ENCODE peak calls at places on chromosomes 6 and 20, in nine cellular contexts. One of them, this sample, is unnamed.

GRCh38 chr6:150694889-150695288 is 95.2 kb downstream of the PLEKHG1 start:
- DNase-seq in AG10803: no peak
- DNase-seq in IMR-90: no peak
- DNase-seq in endothelial cell of umbilical vein: peak; percentile 56
- DNase-seq in GM06990: no peak
- DNase-seq in NT2/D1: no peak
- DNase-seq in tibial artery: no peak
- DNase-seq in tibial nerve: no peak
- DNase-seq in aorta: no peak
- DNase-seq in this sample: no peak

GRCh38 chr6:54801669-54802068 is 44.9 kb upstream of the FAM83B start:
- DNase-seq in tibial artery: no peak
- DNase-seq in endothelial cell of umbilical vein: peak; percentile 30
- DNase-seq in AG10803: peak; percentile 77
- DNase-seq in GM06990: no peak
- DNase-seq in aorta: no peak
- DNase-seq in tibial nerve: no peak
- DNase-seq in IMR-90: peak; percentile 93
- DNase-seq in NT2/D1: no peak
- DNase-seq in this sample: peak; percentile 90

GRCh38 chr6:7734707-7735383 is 8.9 kb downstream of the BMP6 start:
- DNase-seq in endothelial cell of umbilical vein: peak; percentile 73
- DNase-seq in IMR-90: no peak
- DNase-seq in tibial nerve: no peak
- DNase-seq in NT2/D1: no peak
- DNase-seq in GM06990: no peak
- DNase-seq in tibial artery: no peak
- DNase-seq in AG10803: no peak
- DNase-seq in aorta: no peak
- DNase-seq in this sample: no peak

GRCh38 chr20:38649275-38649891 is 47.8 kb downstream of the ARHGAP40 start:
- DNase-seq in tibial artery: no peak
- DNase-seq in endothelial cell of umbilical vein: peak; percentile 39
- DNase-seq in tibial nerve: no peak
- DNase-seq in AG10803: no peak
- DNase-seq in aorta: no peak
- DNase-seq in IMR-90: no peak
- DNase-seq in NT2/D1: peak; percentile 43
- DNase-seq in GM06990: no peak
- DNase-seq in this sample: peak; percentile 37

GRCh38 chr20:60816901-60817300 is 435.2 kb upstream of the CDH4 start:
- DNase-seq in GM06990: no peak
- DNase-seq in aorta: no peak
- DNase-seq in tibial artery: no peak
- DNase-seq in IMR-90: no peak
- DNase-seq in AG10803: no peak
- DNase-seq in NT2/D1: no peak
- DNase-seq in tibial nerve: no peak
- DNase-seq in endothelial cell of umbilical vein: no peak
- DNase-seq in this sample: no peak

GRCh38 chr6:32190946-32191677 is 1.1 kb upstream of the PBX2 start:
- DNase-seq in tibial artery: no peak
- DNase-seq in AG10803: no peak
- DNase-seq in GM06990: no peak
- DNase-seq in tibial nerve: no peak
- DNase-seq in IMR-90: no peak
- DNase-seq in endothelial cell of umbilical vein: no peak
- DNase-seq in aorta: no peak
- DNase-seq in NT2/D1: no peak
- DNase-seq in this sample: no peak

GRCh38 chr6:693737-694038 is 749 bp upstream of the EXOC2 start:
- DNase-seq in endothelial cell of umbilical vein: no peak
- DNase-seq in GM06990: no peak
- DNase-seq in IMR-90: no peak
- DNase-seq in aorta: no peak
- DNase-seq in NT2/D1: no peak
- DNase-seq in AG10803: no peak
- DNase-seq in tibial artery: no peak
- DNase-seq in tibial nerve: no peak
- DNase-seq in this sample: no peak

GRCh38 chr20:7248392-7248992 is 481.0 kb downstream of the BMP2 start:
- DNase-seq in NT2/D1: no peak
- DNase-seq in endothelial cell of umbilical vein: no peak
- DNase-seq in aorta: no peak
- DNase-seq in AG10803: no peak
- DNase-seq in IMR-90: no peak
- DNase-seq in tibial artery: no peak
- DNase-seq in tibial nerve: no peak
- DNase-seq in GM06990: no peak
- DNase-seq in this sample: no peak

GRCh38 chr20:46808565-46808964 is 86.1 kb upstream of the EYA2 start:
- DNase-seq in GM06990: no peak
- DNase-seq in tibial nerve: no peak
- DNase-seq in NT2/D1: no peak
- DNase-seq in IMR-90: no peak
- DNase-seq in AG10803: no peak
- DNase-seq in aorta: no peak
- DNase-seq in tibial artery: no peak
- DNase-seq in endothelial cell of umbilical vein: no peak
- DNase-seq in this sample: no peak

GRCh38 chr20:36298795-36299339 is 7.3 kb upstream of the DLGAP4 start:
- DNase-seq in endothelial cell of umbilical vein: no peak
- DNase-seq in NT2/D1: no peak
- DNase-seq in GM06990: no peak
- DNase-seq in IMR-90: no peak
- DNase-seq in AG10803: no peak
- DNase-seq in tibial nerve: no peak
- DNase-seq in aorta: no peak
- DNase-seq in tibial artery: no peak
- DNase-seq in this sample: no peak

DNA sequence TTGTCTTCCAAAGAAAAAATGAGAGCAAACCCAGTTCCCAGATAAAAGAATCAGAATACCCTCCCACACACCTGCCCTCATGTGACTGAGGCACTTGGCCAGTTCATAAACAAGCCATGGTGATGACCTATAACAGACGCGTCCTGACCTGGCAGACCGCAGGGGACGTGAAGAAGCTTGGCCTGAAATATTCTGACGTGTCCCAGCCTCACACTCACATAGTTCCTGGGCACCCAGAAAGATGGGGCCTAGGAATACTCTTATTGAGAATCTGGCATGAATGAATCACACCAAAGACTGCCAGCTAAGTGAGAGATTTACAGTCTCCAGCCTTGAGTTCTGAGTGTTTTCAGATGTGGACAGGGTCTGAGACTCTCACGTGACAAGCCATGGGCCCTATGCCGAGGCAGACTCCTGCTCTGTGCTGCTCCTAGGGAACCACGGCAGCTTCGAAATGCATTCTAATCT is 17.2 kb upstream of the MAP3K4 start:
- DNase-seq in AG10803: peak; percentile 100
- DNase-seq in endothelial cell of umbilical vein: no peak
- DNase-seq in tibial nerve: peak; percentile 60
- DNase-seq in NT2/D1: no peak
- DNase-seq in IMR-90: peak; percentile 97
- DNase-seq in GM06990: no peak
- DNase-seq in aorta: peak; percentile 86
- DNase-seq in tibial artery: no peak
- DNase-seq in this sample: peak; percentile 91
- H3K4me3 ChIP-seq in AG10803: no peak overlapping the region
- H3K4me3 ChIP-seq in endothelial cell of umbilical vein: no peak overlapping the region
- H3K4me3 ChIP-seq in tibial nerve: no peak overlapping the region
- H3K4me3 ChIP-seq in NT2/D1: no peak overlapping the region
- H3K4me3 ChIP-seq in IMR-90: no peak overlapping the region
- H3K4me3 ChIP-seq in GM06990: no peak overlapping the region
- H3K4me3 ChIP-seq in aorta: no peak overlapping the region
- H3K4me3 ChIP-seq in tibial artery: no peak overlapping the region
- H3K4me3 ChIP-seq in this sample: no peak overlapping the region

DNA sequence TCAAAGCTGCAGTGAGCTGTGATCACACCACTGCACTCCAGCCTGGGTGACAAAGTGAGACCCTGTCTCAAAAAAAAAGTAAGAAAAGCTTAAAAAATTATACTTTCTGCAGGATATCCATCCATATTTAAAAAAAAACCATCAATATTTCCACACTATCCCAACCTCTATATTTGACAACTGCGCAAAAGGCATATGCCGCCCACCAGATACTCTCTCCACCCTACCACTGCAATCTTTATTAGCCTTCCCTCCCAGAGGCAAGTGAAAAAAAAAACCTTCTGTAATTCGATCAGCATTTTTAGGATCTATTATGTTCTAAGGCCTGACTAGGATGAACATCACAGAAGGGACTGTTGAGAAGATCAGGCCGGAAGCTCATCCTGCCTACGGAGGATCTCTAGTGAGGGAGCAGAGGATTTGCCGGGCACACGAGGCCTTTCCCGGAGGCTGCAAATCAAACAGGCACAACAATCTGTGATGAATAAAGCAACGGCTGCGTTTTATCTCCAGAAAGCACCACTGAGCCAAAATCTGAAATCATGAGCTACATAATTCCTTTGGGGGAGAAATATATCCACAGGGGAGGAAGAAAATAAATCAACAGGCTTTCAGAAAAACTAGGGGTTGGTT is 65.9 kb downstream of the GFOD1 start:
- DNase-seq in NT2/D1: no peak
- DNase-seq in endothelial cell of umbilical vein: no peak
- DNase-seq in IMR-90: no peak
- DNase-seq in AG10803: no peak
- DNase-seq in aorta: no peak
- DNase-seq in GM06990: no peak
- DNase-seq in tibial artery: no peak
- DNase-seq in tibial nerve: no peak
- DNase-seq in this sample: no peak
- H3K4me3 ChIP-seq in NT2/D1: no peak overlapping the region
- H3K4me3 ChIP-seq in endothelial cell of umbilical vein: no peak overlapping the region
- H3K4me3 ChIP-seq in IMR-90: no peak overlapping the region
- H3K4me3 ChIP-seq in AG10803: no peak overlapping the region
- H3K4me3 ChIP-seq in aorta: no peak overlapping the region
- H3K4me3 ChIP-seq in GM06990: no peak overlapping the region
- H3K4me3 ChIP-seq in tibial artery: no peak overlapping the region
- H3K4me3 ChIP-seq in tibial nerve: no peak overlapping the region
- H3K4me3 ChIP-seq in this sample: no peak overlapping the region

GRCh38 chr6:30883743-30884520 is at the start of gene DDR1:
- DNase-seq in IMR-90: peak; percentile 54
- DNase-seq in tibial artery: peak; percentile 60
- DNase-seq in aorta: peak; percentile 90
- DNase-seq in GM06990: peak; percentile 60
- DNase-seq in NT2/D1: no peak
- DNase-seq in AG10803: peak; percentile 57
- DNase-seq in endothelial cell of umbilical vein: no peak
- DNase-seq in tibial nerve: peak; percentile 28
- DNase-seq in this sample: peak; percentile 88

GRCh38 chr6:30885999-30886896 is 1.9 kb downstream of the DDR1 start:
- DNase-seq in endothelial cell of umbilical vein: no peak
- DNase-seq in IMR-90: peak; percentile 79
- DNase-seq in tibial artery: peak; percentile 50
- DNase-seq in aorta: no peak
- DNase-seq in GM06990: no peak
- DNase-seq in NT2/D1: peak; percentile 90
- DNase-seq in tibial nerve: no peak
- DNase-seq in AG10803: peak; percentile 75
- DNase-seq in this sample: peak; percentile 95

GRCh38 chr6:30884521-30885480 is 482 bp downstream of the DDR1 start:
- DNase-seq in endothelial cell of umbilical vein: no peak
- DNase-seq in IMR-90: peak; percentile 15
- DNase-seq in tibial nerve: no peak
- DNase-seq in GM06990: peak; percentile 41
- DNase-seq in aorta: peak; percentile 81
- DNase-seq in NT2/D1: no peak
- DNase-seq in tibial artery: peak; percentile 50
- DNase-seq in AG10803: no peak
- DNase-seq in this sample: peak; percentile 65

GRCh38 chr6:30886897-30887255 is 2.6 kb downstream of the DDR1 start:
- DNase-seq in AG10803: no peak
- DNase-seq in IMR-90: no peak
- DNase-seq in NT2/D1: no peak
- DNase-seq in GM06990: no peak
- DNase-seq in tibial nerve: no peak
- DNase-seq in endothelial cell of umbilical vein: no peak
- DNase-seq in aorta: no peak
- DNase-seq in tibial artery: no peak
- DNase-seq in this sample: no peak

DNA sequence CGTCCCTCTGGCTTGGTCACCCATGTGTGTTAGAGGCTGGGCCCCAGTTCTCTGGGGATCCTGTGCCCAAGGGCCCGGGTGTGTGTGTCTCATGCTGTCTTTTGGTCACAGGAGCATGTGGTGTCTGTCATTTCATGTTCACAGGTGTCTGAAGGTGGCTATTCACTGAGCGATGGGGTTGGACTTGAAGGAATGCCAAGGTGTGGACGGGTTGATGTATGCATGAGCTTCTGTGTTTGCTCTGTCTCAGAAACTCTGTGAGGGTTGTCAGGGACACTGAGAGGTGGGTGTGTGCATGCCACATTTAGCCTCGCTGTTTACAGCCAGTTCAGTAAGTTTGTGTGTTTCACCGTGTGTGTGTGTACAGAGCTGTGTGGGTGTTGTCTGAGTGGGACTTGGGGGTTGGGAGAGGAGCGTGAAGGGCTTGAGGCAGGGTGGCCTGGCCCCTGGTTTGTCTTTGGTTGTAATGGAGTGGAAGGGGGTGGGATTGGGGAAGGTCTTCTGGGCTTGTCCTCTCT is 1.2 kb downstream of the DDR1 start:
- DNase-seq in tibial nerve: no peak
- DNase-seq in AG10803: peak; percentile 21
- DNase-seq in aorta: no peak
- DNase-seq in IMR-90: peak; percentile 18
- DNase-seq in endothelial cell of umbilical vein: no peak
- DNase-seq in GM06990: no peak
- DNase-seq in tibial artery: no peak
- DNase-seq in NT2/D1: no peak
- DNase-seq in this sample: peak; percentile 78
- H3K4me3 ChIP-seq in tibial nerve: peak overlapping the region; percentile 79
- H3K4me3 ChIP-seq in AG10803: peak overlapping the region; percentile 78
- H3K4me3 ChIP-seq in aorta: no peak overlapping the region
- H3K4me3 ChIP-seq in IMR-90: peak overlapping the region; percentile 81
- H3K4me3 ChIP-seq in endothelial cell of umbilical vein: no peak overlapping the region
- H3K4me3 ChIP-seq in GM06990: peak overlapping the region; percentile 67
- H3K4me3 ChIP-seq in tibial artery: peak overlapping the region; percentile 88
- H3K4me3 ChIP-seq in NT2/D1: peak overlapping the region; percentile 63
- H3K4me3 ChIP-seq in this sample: peak overlapping the region; percentile 80

DNA sequence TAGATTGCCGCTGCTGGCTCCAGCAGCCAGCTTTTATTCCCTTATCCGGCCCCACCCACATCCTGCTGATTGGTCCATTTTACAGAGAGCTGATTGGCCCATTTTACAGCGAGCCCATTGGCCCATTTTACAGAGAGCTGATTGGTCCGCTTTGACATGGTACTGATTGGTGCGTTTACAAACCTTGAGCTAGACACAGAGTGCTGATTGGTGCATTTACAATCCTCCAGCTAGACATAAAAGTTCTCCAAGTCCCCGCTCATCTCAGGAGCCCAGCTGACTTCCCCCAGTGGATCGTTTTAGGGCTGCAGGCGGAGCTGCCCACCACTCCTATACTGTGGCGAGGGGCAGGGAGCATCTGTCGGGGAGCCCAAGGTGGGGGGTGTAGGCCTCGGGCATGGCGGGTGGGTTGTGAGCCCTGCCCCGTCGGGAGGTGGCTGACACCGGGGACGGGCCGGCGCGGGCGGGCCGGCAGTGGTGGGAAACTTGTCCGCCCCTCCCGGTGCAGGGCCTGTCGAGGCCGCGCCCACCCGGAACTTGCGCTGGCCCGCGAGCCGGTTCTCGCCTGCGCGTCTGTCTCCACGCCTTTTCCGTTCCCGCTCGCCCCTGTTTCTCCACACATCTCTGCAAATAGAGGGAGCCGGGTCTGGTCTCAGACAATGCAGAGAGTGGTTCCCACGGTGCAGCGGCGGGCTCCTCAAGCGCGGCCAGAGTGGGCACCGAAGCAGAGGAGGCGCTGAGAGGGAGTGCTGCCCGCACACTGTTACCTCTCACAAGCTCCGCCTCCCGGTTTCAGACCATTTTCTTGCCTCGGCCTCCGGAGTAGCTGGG is 86.1 kb upstream of the STMND1 start:
- DNase-seq in tibial nerve: no peak
- DNase-seq in NT2/D1: no peak
- DNase-seq in tibial artery: peak; percentile 38
- DNase-seq in GM06990: peak; percentile 14
- DNase-seq in endothelial cell of umbilical vein: peak; percentile 59
- DNase-seq in aorta: peak; percentile 81
- DNase-seq in AG10803: no peak
- DNase-seq in IMR-90: no peak
- DNase-seq in this sample: peak; percentile 31
- H3K4me3 ChIP-seq in tibial nerve: peak overlapping the region; percentile 29
- H3K4me3 ChIP-seq in NT2/D1: no peak overlapping the region
- H3K4me3 ChIP-seq in tibial artery: peak overlapping the region; percentile 55
- H3K4me3 ChIP-seq in GM06990: peak overlapping the region; percentile 31
- H3K4me3 ChIP-seq in endothelial cell of umbilical vein: peak overlapping the region; percentile 40
- H3K4me3 ChIP-seq in aorta: peak overlapping the region; percentile 19
- H3K4me3 ChIP-seq in AG10803: peak overlapping the region; percentile 10
- H3K4me3 ChIP-seq in IMR-90: no peak overlapping the region
- H3K4me3 ChIP-seq in this sample: peak overlapping the region; percentile 35